ENCODE peak calls at places on chromosome 19, in eight cellular contexts. T is transverse colon, K is stomach, I is HepG2, Z is HCT116, C is sigmoid colon, N is breast epithelium, O is endothelial cell of umbilical vein. L is an unnamed sample.
A peak's percentile ranks its signal among the peaks of the same experiment; 100 is the strongest.

GRCh38 chr19:46772170-46773017 is 16.0 kb downstream of the SLC1A5 start:
- DNase-seq in T (no peak), K (no peak), I (no peak), Z (no peak), C (no peak), N (no peak), O (no peak), L (no peak)

GRCh38 chr19:18446811-18447359 is 9.0 kb upstream of the ISYNA1 start:
- DNase-seq in T (no peak), K (no peak), I (no peak), Z (no peak), C (no peak), N (no peak), O (no peak), L (no peak)

GRCh38 chr19:45406165-45406956 is at the start of gene POLR1G:
- DNase-seq in T (peak; percentile 84), K (peak; percentile 78), I (peak; percentile 81), Z (peak; percentile 79), C (peak; percentile 89), N (peak; percentile 76), O (peak; percentile 93), L (peak; percentile 94)

GRCh38 chr19:30227661-30228112 is 144.5 kb upstream of the ZNF536 start:
- DNase-seq in T (peak; percentile 57), K (peak; percentile 33), I (peak; percentile 17), Z (peak; percentile 13), C (peak; percentile 70), N (no peak), O (peak; percentile 36), L (peak; percentile 82)

GRCh38 chr19:52992109-52993004 is 21.4 kb upstream of the ERVV-1 start:
- DNase-seq in T (peak; percentile 37), K (peak; percentile 27), I (no peak), Z (no peak), C (peak; percentile 74), N (peak; percentile 20), O (peak; percentile 41), L (peak; percentile 71)

GRCh38 chr19:17510220-17510993 is 1.0 kb upstream of the PGLS start:
- DNase-seq in T (no peak), K (no peak), I (no peak), Z (no peak), C (no peak), N (no peak), O (peak; percentile 32), L (peak; percentile 76)

GRCh38 chr19:460877-461609 is at the start of gene SHC2:
- DNase-seq in T (peak; percentile 34), K (peak; percentile 45), I (no peak), Z (no peak), C (peak; percentile 81), N (no peak), O (no peak), L (no peak)

GRCh38 chr19:17052439-17052838 is 22.8 kb downstream of the HAUS8 start:
- DNase-seq in T (peak; percentile 64), K (peak; percentile 32), I (no peak), Z (peak; percentile 22), C (no peak), N (no peak), O (peak; percentile 55), L (no peak)

GRCh38 chr19:1513492-1514294 is 874 bp upstream of the ADAMTSL5 start:
- DNase-seq in T (peak; percentile 69), K (peak; percentile 53), I (no peak), Z (peak; percentile 53), C (no peak), N (no peak), O (no peak), L (peak; percentile 89)

GRCh38 chr19:23071087-23071511 is 45.7 kb upstream of the ZNF730 start:
- DNase-seq in T (no peak), K (no peak), I (no peak), Z (no peak), C (peak; percentile 64), N (peak; percentile 28), O (no peak), L (no peak)

GRCh38 chr19:18029617-18030338 is 21.8 kb downstream of the ARRDC2 start:
- DNase-seq in T (peak; percentile 59), K (peak; percentile 61), I (peak; percentile 79), Z (peak; percentile 59), C (peak; percentile 81), N (peak; percentile 75), O (peak; percentile 81), L (no peak)

GRCh38 chr19:49689133-49690072 is at the start of gene ADM5:
- DNase-seq in T (peak; percentile 70), K (peak; percentile 77), I (no peak), Z (no peak), C (no peak), N (peak; percentile 50), O (peak; percentile 54), L (peak; percentile 84)

GRCh38 chr19:49690073-49690655 is 752 bp upstream of the CPT1C start:
- DNase-seq in T (no peak), K (no peak), I (no peak), Z (no peak), C (no peak), N (no peak), O (no peak), L (no peak)

GRCh38 chr19:49687566-49688316 is 1.7 kb upstream of the ADM5 start:
- DNase-seq in T (no peak), K (no peak), I (no peak), Z (no peak), C (no peak), N (no peak), O (peak; percentile 51), L (no peak)

GRCh38 chr19:49687150-49687549 is 2.2 kb upstream of the ADM5 start:
- DNase-seq in T (no peak), K (no peak), I (no peak), Z (no peak), C (no peak), N (no peak), O (no peak), L (no peak)

DNA sequence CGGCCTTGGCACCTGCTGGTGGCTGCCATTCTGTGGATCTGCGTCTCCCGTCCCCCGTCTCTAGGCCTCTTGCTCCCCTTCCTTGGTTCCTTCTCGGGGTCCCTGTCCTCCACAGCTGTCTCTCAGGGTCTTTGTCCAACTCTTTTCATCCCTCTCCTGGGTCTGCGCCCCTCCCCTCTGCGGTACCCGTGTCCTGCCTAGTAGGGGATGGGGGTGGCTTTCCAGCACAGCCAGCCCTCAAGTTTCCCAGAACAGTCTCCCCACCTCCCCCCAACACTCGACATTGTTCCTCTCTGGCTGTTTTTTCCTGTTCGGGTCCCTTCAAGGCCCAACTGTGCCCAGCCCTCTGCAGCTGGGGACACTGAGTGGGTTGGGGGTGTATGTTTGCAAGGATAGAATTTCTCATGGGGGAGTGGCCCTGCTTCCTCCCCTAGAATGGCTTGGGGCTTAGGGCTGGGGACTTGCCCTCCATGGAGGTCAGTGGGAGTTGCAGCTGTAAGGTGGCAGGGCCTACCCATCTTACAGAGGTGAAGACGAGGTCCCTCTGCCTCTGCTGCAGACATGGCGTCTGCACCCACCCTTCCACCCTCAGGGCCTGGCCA is 762 bp upstream of the ADM5 start:
- DNase-seq in T (no peak), K (no peak), I (no peak), Z (no peak), C (no peak), N (no peak), O (peak; percentile 70), L (no peak)
- TF ChIP-seq POLR2A in T (no peak), K (no peak), I (peak; percentile 47), Z (no peak), C (no peak), N (no peak), O (no peak), L (no peak)

GRCh38 chr19:13051581-13052165 is 51.0 kb downstream of the LYL1 start:
- DNase-seq in T (peak; percentile 76), K (peak; percentile 88), I (peak; percentile 54), Z (no peak), C (peak; percentile 85), N (peak; percentile 67), O (peak; percentile 49), L (no peak)
- TF ChIP-seq POLR2AphosphoS5 in T (no peak), K (peak; percentile 26), I (no peak), Z (no peak), C (no peak), N (no peak), O (no peak), L (peak; percentile 11)

GRCh38 chr19:10520652-10521318 is 3.5 kb upstream of the S1PR5 start:
- DNase-seq in T (no peak), K (peak; percentile 73), I (no peak), Z (no peak), C (no peak), N (peak; percentile 53), O (no peak), L (no peak)
- H3K27me3 ChIP-seq in T (peaks cover 64% of the 10 kb centered on the region), K (peaks cover 39% of the 10 kb centered on the region), I (peaks cover 9% of the 10 kb centered on the region), Z (no peaks in the 10 kb centered on the region), C (peaks cover 48% of the 10 kb centered on the region), N (no peaks in the 10 kb centered on the region), O (peaks cover 40% of the 10 kb centered on the region), L (peaks cover 48% of the 10 kb centered on the region)

DNA sequence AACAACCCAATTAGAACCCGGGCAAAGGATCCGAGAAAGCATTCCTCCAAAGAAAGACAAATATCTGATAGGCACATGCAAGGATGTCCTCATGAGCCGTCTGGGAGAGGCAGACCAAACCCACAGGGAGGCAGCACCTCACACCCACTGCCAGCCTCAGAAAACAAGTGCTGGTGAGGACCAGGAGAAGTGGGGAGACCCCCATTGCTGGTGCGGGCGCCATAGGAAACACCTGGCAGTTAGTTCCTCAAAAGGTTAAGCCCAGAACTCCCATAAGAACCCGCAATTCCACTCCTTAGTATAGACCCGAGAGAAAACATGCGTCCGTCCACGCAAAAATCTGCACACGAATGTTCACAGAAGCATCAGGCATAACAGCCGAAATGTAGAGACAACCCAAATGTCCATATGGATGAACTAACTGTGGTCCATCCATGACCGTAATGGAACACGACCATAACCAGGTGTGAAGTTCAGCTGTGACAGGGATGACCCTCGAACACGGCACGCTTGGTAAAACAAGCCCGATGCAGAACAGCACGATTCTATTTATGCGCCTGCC is 7.9 kb downstream of the ZNF787 start:
- DNase-seq in T (no peak), K (no peak), I (no peak), Z (no peak), C (no peak), N (no peak), O (no peak), L (no peak)
- TF ChIP-seq POLR2A in T (no peak), K (no peak), I (no peak), Z (no peak), C (no peak), N (no peak), O (no peak), L (no peak)

DNA sequence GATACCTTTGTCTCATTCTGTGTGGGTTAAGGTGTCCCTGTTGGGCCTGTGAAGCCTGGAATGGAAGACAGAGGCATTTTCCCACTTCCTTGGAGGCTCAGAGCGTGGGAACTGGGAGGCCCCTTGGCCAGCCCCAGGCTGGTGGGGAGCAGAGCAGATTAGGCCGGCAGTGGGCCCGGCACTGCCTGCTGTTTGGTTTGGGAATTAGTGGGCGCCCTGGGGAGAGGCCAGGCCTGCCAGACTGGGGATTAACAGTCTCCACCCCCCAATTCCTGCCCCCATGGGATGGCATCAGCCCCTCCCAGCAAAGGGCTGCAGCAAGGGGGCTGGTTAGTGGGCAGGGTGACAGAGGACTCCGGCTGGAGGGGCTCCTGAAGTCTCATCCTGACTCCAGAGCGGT is 3.1 kb upstream of the BEST2 start:
- DNase-seq in T (no peak), K (no peak), I (no peak), Z (no peak), C (no peak), N (no peak), O (no peak), L (no peak)
- TF ChIP-seq POLR2AphosphoS5 in T (no peak), K (no peak), I (no peak), Z (no peak), C (no peak), N (no peak), O (no peak), L (no peak)

GRCh38 chr19:31519216-31519615 is 170.0 kb upstream of the TSHZ3 start:
- DNase-seq in T (no peak), K (no peak), I (no peak), Z (no peak), C (no peak), N (no peak), O (no peak), L (no peak)
- H3K27me3 ChIP-seq in T (no peaks in the 10 kb centered on the region), K (no peaks in the 10 kb centered on the region), I (no peaks in the 10 kb centered on the region), Z (no peaks in the 10 kb centered on the region), C (no peaks in the 10 kb centered on the region), N (no peaks in the 10 kb centered on the region), O (no peaks in the 10 kb centered on the region), L (no peaks in the 10 kb centered on the region)